ENCODE peak calls at places on chromosome 19, in five cellular contexts. H is mesendoderm; E is activated T-cell treated with anti-CD3 and anti-CD28 coated beads, Interleukin-2, amount 50 U/mL, for 72 hours; W is activated naive CD8-positive, alpha-beta T cell treated with anti-CD3 and anti-CD28 coated beads, Interleukin-2, amount 10 ng/mL, durations not matched to agents 7 days and 5 days; D is naive thymus-derived CD8-positive, alpha-beta T cell. R is an unnamed sample.

GRCh38 chr19:51754106-51754505 is 2.4 kb upstream of the FPR1 start:
- DNase-seq in E (no peak), W (no peak), H (no peak), D (no peak), R (peak)

GRCh38 chr19:2096543-2097329 is at the start of gene IZUMO4:
- DNase-seq in W (peak), E (peak), D (peak), H (peak), R (peak)

GRCh38 chr19:21321996-21322395 is 7.2 kb downstream of the ZNF708 start:
- DNase-seq in W (no peak), E (no peak), D (no peak), H (peak), R (peak)

GRCh38 chr19:14118165-14119051 is 846 bp upstream of the PRKACA start:
- DNase-seq in D (peak), H (peak), W (peak), E (peak), R (peak)

GRCh38 chr19:29499261-29499920 is 26.4 kb upstream of the VSTM2B start:
- DNase-seq in E (no peak), D (no peak), H (peak), W (no peak), R (no peak)

GRCh38 chr19:10855879-10856522 is 7.8 kb downstream of the C19orf38 start:
- DNase-seq in H (peak), W (no peak), E (peak), D (no peak), R (no peak)

GRCh38 chr19:34725400-34725799 is 8.6 kb upstream of the ZNF181 start:
- DNase-seq in H (no peak), D (no peak), W (no peak), E (no peak), R (no peak)

GRCh38 chr19:42442833-42443232 is at the start of gene CXCL17:
- DNase-seq in D (no peak), H (no peak), E (no peak), W (no peak), R (no peak)

GRCh38 chr19:39124136-39124764 is 1.3 kb upstream of the PAK4 start:
- DNase-seq in H (peak), W (no peak), D (no peak), E (no peak), R (no peak)

GRCh38 chr19:36032251-36033104 is at the start of gene CLIP3:
- DNase-seq in D (peak), E (peak), H (peak), W (no peak), R (peak)

GRCh38 chr19:17775245-17775927 is 19.6 kb upstream of the B3GNT3 start:
- DNase-seq in H (peak), W (peak), D (no peak), E (peak), R (peak)

GRCh38 chr19:13116282-13117175 is at the start of gene TRMT1:
- DNase-seq in W (peak), H (peak), D (peak), E (peak), R (peak)

GRCh38 chr19:5085566-5085965 is 116.7 kb downstream of the KDM4B start:
- DNase-seq in D (no peak), H (no peak), E (no peak), W (no peak), R (no peak)

GRCh38 chr19:2254052-2254872 is 2.0 kb downstream of the JSRP1 start:
- DNase-seq in E (no peak), D (no peak), H (peak), W (no peak), R (peak)

GRCh38 chr19:2863818-2864217 is 3.3 kb upstream of the ZNF556 start:
- DNase-seq in W (no peak), E (no peak), H (no peak), D (no peak), R (no peak)

GRCh38 chr19:9700229-9700981 is 25.5 kb upstream of the ZNF562 start:
- DNase-seq in H (no peak), E (no peak), D (no peak), W (no peak), R (no peak)

GRCh38 chr19:48606463-48607358 is at the start of gene SPACA4:
- DNase-seq in E (no peak), D (no peak), H (no peak), W (no peak), R (no peak)

GRCh38 chr19:45496349-45496953 is 396 bp downstream of the RTN2 start:
- DNase-seq in H (peak), D (peak), W (peak), E (peak), R (peak)

GRCh38 chr19:30450101-30450500 is 77.9 kb downstream of the ZNF536 start:
- DNase-seq in E (no peak), D (no peak), W (no peak), H (peak), R (peak)

GRCh38 chr19:12802267-12803106 is 618 bp downstream of the THSD8 start:
- DNase-seq in D (no peak), W (no peak), H (no peak), E (no peak), R (no peak)

GRCh38 chr19:33279430-33280350 is 22.6 kb downstream of the CEBPA start:
- DNase-seq in W (no peak), D (no peak), E (no peak), H (no peak), R (no peak)

GRCh38 chr19:33514885-33515485 is 6.6 kb downstream of the PEPD start:
- DNase-seq in E (no peak), D (no peak), H (no peak), W (no peak), R (no peak)

R was measured in islet precursor cell.